ENCODE peak calls at places on chromosome 5, in nine cellular contexts. One of them, this sample, is unnamed.
A peak's percentile ranks its signal among the peaks of the same experiment; 100 is the strongest.

GRCh38 chr5:175638305-175638704 is 19.6 kb upstream of the HRH2 start:
- DNase-seq in activated naive CD8-positive, alpha-beta T cell treated with anti-CD3 and anti-CD28 coated beads, Interleukin-2, amount 10 ng/mL, durations not matched to agents 7 days and 5 days: no peak
- DNase-seq in GM13977: no peak
- DNase-seq in left lobe of liver: no peak
- DNase-seq in AG04450: no peak
- DNase-seq in activated T-helper 1 cell treated with anti-CD3 and anti-CD28 coated beads, Interleukin-2, amount 50 U/mL, for 16 hours: no peak
- DNase-seq in BE2C: no peak
- DNase-seq in memory B cell: no peak
- DNase-seq in fibroblast of gingiva: no peak
- DNase-seq in this sample: no peak

GRCh38 chr5:6162175-6162574 is 216.2 kb downstream of the MED10 start:
- DNase-seq in memory B cell: no peak
- DNase-seq in AG04450: no peak
- DNase-seq in fibroblast of gingiva: no peak
- DNase-seq in BE2C: no peak
- DNase-seq in left lobe of liver: peak; percentile 52
- DNase-seq in activated T-helper 1 cell treated with anti-CD3 and anti-CD28 coated beads, Interleukin-2, amount 50 U/mL, for 16 hours: no peak
- DNase-seq in activated naive CD8-positive, alpha-beta T cell treated with anti-CD3 and anti-CD28 coated beads, Interleukin-2, amount 10 ng/mL, durations not matched to agents 7 days and 5 days: no peak
- DNase-seq in GM13977: no peak
- DNase-seq in this sample: no peak

GRCh38 chr5:135219868-135220267 is 179.2 kb downstream of the MACROH2A1 start:
- DNase-seq in left lobe of liver: peak; percentile 33
- DNase-seq in activated naive CD8-positive, alpha-beta T cell treated with anti-CD3 and anti-CD28 coated beads, Interleukin-2, amount 10 ng/mL, durations not matched to agents 7 days and 5 days: no peak
- DNase-seq in BE2C: no peak
- DNase-seq in fibroblast of gingiva: no peak
- DNase-seq in activated T-helper 1 cell treated with anti-CD3 and anti-CD28 coated beads, Interleukin-2, amount 50 U/mL, for 16 hours: no peak
- DNase-seq in AG04450: no peak
- DNase-seq in memory B cell: no peak
- DNase-seq in GM13977: no peak
- DNase-seq in this sample: no peak

GRCh38 chr5:133249593-133249992 is 197.8 kb downstream of the HSPA4 start:
- DNase-seq in BE2C: no peak
- DNase-seq in activated T-helper 1 cell treated with anti-CD3 and anti-CD28 coated beads, Interleukin-2, amount 50 U/mL, for 16 hours: no peak
- DNase-seq in activated naive CD8-positive, alpha-beta T cell treated with anti-CD3 and anti-CD28 coated beads, Interleukin-2, amount 10 ng/mL, durations not matched to agents 7 days and 5 days: no peak
- DNase-seq in left lobe of liver: no peak
- DNase-seq in AG04450: no peak
- DNase-seq in memory B cell: no peak
- DNase-seq in GM13977: no peak
- DNase-seq in fibroblast of gingiva: no peak
- DNase-seq in this sample: no peak

GRCh38 chr5:35038891-35039290 is 8.9 kb downstream of the AGXT2 start:
- DNase-seq in GM13977: no peak
- DNase-seq in BE2C: no peak
- DNase-seq in left lobe of liver: no peak
- DNase-seq in activated naive CD8-positive, alpha-beta T cell treated with anti-CD3 and anti-CD28 coated beads, Interleukin-2, amount 10 ng/mL, durations not matched to agents 7 days and 5 days: no peak
- DNase-seq in memory B cell: no peak
- DNase-seq in activated T-helper 1 cell treated with anti-CD3 and anti-CD28 coated beads, Interleukin-2, amount 50 U/mL, for 16 hours: no peak
- DNase-seq in AG04450: no peak
- DNase-seq in fibroblast of gingiva: no peak
- DNase-seq in this sample: no peak

GRCh38 chr5:173196133-173196952 is 38.7 kb downstream of the NKX2-5 start:
- DNase-seq in BE2C: no peak
- DNase-seq in activated T-helper 1 cell treated with anti-CD3 and anti-CD28 coated beads, Interleukin-2, amount 50 U/mL, for 16 hours: no peak
- DNase-seq in GM13977: no peak
- DNase-seq in memory B cell: no peak
- DNase-seq in activated naive CD8-positive, alpha-beta T cell treated with anti-CD3 and anti-CD28 coated beads, Interleukin-2, amount 10 ng/mL, durations not matched to agents 7 days and 5 days: no peak
- DNase-seq in fibroblast of gingiva: no peak
- DNase-seq in AG04450: no peak
- DNase-seq in left lobe of liver: no peak
- DNase-seq in this sample: no peak

GRCh38 chr5:134135091-134135655 is 20.7 kb downstream of the TCF7 start:
- DNase-seq in BE2C: no peak
- DNase-seq in memory B cell: no peak
- DNase-seq in AG04450: no peak
- DNase-seq in activated naive CD8-positive, alpha-beta T cell treated with anti-CD3 and anti-CD28 coated beads, Interleukin-2, amount 10 ng/mL, durations not matched to agents 7 days and 5 days: no peak
- DNase-seq in GM13977: no peak
- DNase-seq in left lobe of liver: peak; percentile 33
- DNase-seq in fibroblast of gingiva: no peak
- DNase-seq in activated T-helper 1 cell treated with anti-CD3 and anti-CD28 coated beads, Interleukin-2, amount 50 U/mL, for 16 hours: no peak
- DNase-seq in this sample: no peak

GRCh38 chr5:170341545-170341944 is 44.0 kb upstream of the LCP2 start:
- DNase-seq in activated T-helper 1 cell treated with anti-CD3 and anti-CD28 coated beads, Interleukin-2, amount 50 U/mL, for 16 hours: no peak
- DNase-seq in memory B cell: no peak
- DNase-seq in activated naive CD8-positive, alpha-beta T cell treated with anti-CD3 and anti-CD28 coated beads, Interleukin-2, amount 10 ng/mL, durations not matched to agents 7 days and 5 days: no peak
- DNase-seq in fibroblast of gingiva: no peak
- DNase-seq in GM13977: no peak
- DNase-seq in BE2C: no peak
- DNase-seq in AG04450: no peak
- DNase-seq in left lobe of liver: no peak
- DNase-seq in this sample: no peak

GRCh38 chr5:169808118-169808581 is 171.1 kb downstream of the DOCK2 start:
- DNase-seq in fibroblast of gingiva: no peak
- DNase-seq in activated naive CD8-positive, alpha-beta T cell treated with anti-CD3 and anti-CD28 coated beads, Interleukin-2, amount 10 ng/mL, durations not matched to agents 7 days and 5 days: no peak
- DNase-seq in activated T-helper 1 cell treated with anti-CD3 and anti-CD28 coated beads, Interleukin-2, amount 50 U/mL, for 16 hours: no peak
- DNase-seq in GM13977: no peak
- DNase-seq in BE2C: no peak
- DNase-seq in left lobe of liver: no peak
- DNase-seq in memory B cell: no peak
- DNase-seq in AG04450: no peak
- DNase-seq in this sample: no peak

GRCh38 chr5:133589286-133589685 is 23.1 kb downstream of the FSTL4 start:
- DNase-seq in BE2C: no peak
- DNase-seq in left lobe of liver: peak; percentile 8
- DNase-seq in fibroblast of gingiva: no peak
- DNase-seq in AG04450: no peak
- DNase-seq in activated T-helper 1 cell treated with anti-CD3 and anti-CD28 coated beads, Interleukin-2, amount 50 U/mL, for 16 hours: no peak
- DNase-seq in memory B cell: no peak
- DNase-seq in activated naive CD8-positive, alpha-beta T cell treated with anti-CD3 and anti-CD28 coated beads, Interleukin-2, amount 10 ng/mL, durations not matched to agents 7 days and 5 days: no peak
- DNase-seq in GM13977: no peak
- DNase-seq in this sample: no peak

GRCh38 chr5:149466457-149466972 is 84.7 kb downstream of the CSNK1A1 start:
- DNase-seq in AG04450: no peak
- DNase-seq in left lobe of liver: no peak
- DNase-seq in memory B cell: no peak
- DNase-seq in activated naive CD8-positive, alpha-beta T cell treated with anti-CD3 and anti-CD28 coated beads, Interleukin-2, amount 10 ng/mL, durations not matched to agents 7 days and 5 days: no peak
- DNase-seq in fibroblast of gingiva: peak; percentile 25
- DNase-seq in GM13977: no peak
- DNase-seq in BE2C: peak; percentile 82
- DNase-seq in activated T-helper 1 cell treated with anti-CD3 and anti-CD28 coated beads, Interleukin-2, amount 50 U/mL, for 16 hours: no peak
- DNase-seq in this sample: no peak

GRCh38 chr5:102678267-102679058 is 76.6 kb upstream of the PAM start:
- DNase-seq in GM13977: no peak
- DNase-seq in activated T-helper 1 cell treated with anti-CD3 and anti-CD28 coated beads, Interleukin-2, amount 50 U/mL, for 16 hours: no peak
- DNase-seq in activated naive CD8-positive, alpha-beta T cell treated with anti-CD3 and anti-CD28 coated beads, Interleukin-2, amount 10 ng/mL, durations not matched to agents 7 days and 5 days: no peak
- DNase-seq in left lobe of liver: no peak
- DNase-seq in BE2C: no peak
- DNase-seq in AG04450: no peak
- DNase-seq in fibroblast of gingiva: peak; percentile 58
- DNase-seq in memory B cell: no peak
- DNase-seq in this sample: no peak

GRCh38 chr5:152462021-152462721 is 57.1 kb upstream of the NMUR2 start:
- DNase-seq in BE2C: no peak
- DNase-seq in memory B cell: peak; percentile 8
- DNase-seq in fibroblast of gingiva: no peak
- DNase-seq in activated naive CD8-positive, alpha-beta T cell treated with anti-CD3 and anti-CD28 coated beads, Interleukin-2, amount 10 ng/mL, durations not matched to agents 7 days and 5 days: no peak
- DNase-seq in activated T-helper 1 cell treated with anti-CD3 and anti-CD28 coated beads, Interleukin-2, amount 50 U/mL, for 16 hours: no peak
- DNase-seq in left lobe of liver: no peak
- DNase-seq in GM13977: no peak
- DNase-seq in AG04450: no peak
- DNase-seq in this sample: peak; percentile 21

GRCh38 chr5:141641634-141642278 is 5.0 kb downstream of the RELL2 start:
- DNase-seq in memory B cell: no peak
- DNase-seq in left lobe of liver: no peak
- DNase-seq in fibroblast of gingiva: peak; percentile 14
- DNase-seq in activated naive CD8-positive, alpha-beta T cell treated with anti-CD3 and anti-CD28 coated beads, Interleukin-2, amount 10 ng/mL, durations not matched to agents 7 days and 5 days: no peak
- DNase-seq in BE2C: no peak
- DNase-seq in activated T-helper 1 cell treated with anti-CD3 and anti-CD28 coated beads, Interleukin-2, amount 50 U/mL, for 16 hours: no peak
- DNase-seq in AG04450: no peak
- DNase-seq in GM13977: peak; percentile 72
- DNase-seq in this sample: no peak

GRCh38 chr5:160310910-160311295 is 1.5 kb downstream of the CCNJL start:
- DNase-seq in BE2C: no peak
- DNase-seq in fibroblast of gingiva: no peak
- DNase-seq in AG04450: no peak
- DNase-seq in left lobe of liver: no peak
- DNase-seq in activated naive CD8-positive, alpha-beta T cell treated with anti-CD3 and anti-CD28 coated beads, Interleukin-2, amount 10 ng/mL, durations not matched to agents 7 days and 5 days: no peak
- DNase-seq in memory B cell: no peak
- DNase-seq in activated T-helper 1 cell treated with anti-CD3 and anti-CD28 coated beads, Interleukin-2, amount 50 U/mL, for 16 hours: no peak
- DNase-seq in GM13977: no peak
- DNase-seq in this sample: no peak